ENCODE peak calls at places on chromosomes 2 and 18, in six cellular contexts. One of them, this sample, is unnamed.

GRCh38 chr2:20212459-20212870 is 12.5 kb downstream of the SDC1 start:
- DNase-seq in neuronal stem cell: no peak
- DNase-seq in IMR-90: peak; percentile 51
- DNase-seq in mesendoderm: peak; percentile 57
- DNase-seq in H1: no peak
- DNase-seq in mesenchymal stem cell: peak; percentile 73
- DNase-seq in this sample: no peak

GRCh38 chr18:3794537-3795348 is 344.8 kb downstream of the TGIF1 start:
- DNase-seq in neuronal stem cell: no peak
- DNase-seq in IMR-90: peak; percentile 99
- DNase-seq in mesendoderm: peak; percentile 95
- DNase-seq in H1: no peak
- DNase-seq in mesenchymal stem cell: peak; percentile 91
- DNase-seq in this sample: peak; percentile 93

GRCh38 chr2:157348291-157348921 is 22.8 kb upstream of the ERMN start:
- DNase-seq in neuronal stem cell: no peak
- DNase-seq in IMR-90: no peak
- DNase-seq in mesendoderm: no peak
- DNase-seq in H1: no peak
- DNase-seq in mesenchymal stem cell: no peak
- DNase-seq in this sample: no peak

GRCh38 chr18:56890632-56891031 is 239.5 kb downstream of the WDR7 start:
- DNase-seq in neuronal stem cell: no peak
- DNase-seq in IMR-90: peak; percentile 96
- DNase-seq in mesendoderm: peak; percentile 92
- DNase-seq in H1: no peak
- DNase-seq in mesenchymal stem cell: peak; percentile 78
- DNase-seq in this sample: peak; percentile 83

GRCh38 chr2:9712263-9712662 is 81.5 kb upstream of the YWHAQ start:
- DNase-seq in neuronal stem cell: no peak
- DNase-seq in IMR-90: no peak
- DNase-seq in mesendoderm: no peak
- DNase-seq in H1: no peak
- DNase-seq in mesenchymal stem cell: no peak
- DNase-seq in this sample: no peak

GRCh38 chr18:76456018-76456750 is 38.9 kb downstream of the ZNF516 start:
- DNase-seq in neuronal stem cell: no peak
- DNase-seq in IMR-90: no peak
- DNase-seq in mesendoderm: no peak
- DNase-seq in H1: peak; percentile 44
- DNase-seq in mesenchymal stem cell: no peak
- DNase-seq in this sample: no peak

GRCh38 chr2:146844226-146844990 is 1000.4 kb upstream of the ACVR2A start:
- DNase-seq in neuronal stem cell: no peak
- DNase-seq in IMR-90: peak; percentile 4
- DNase-seq in mesendoderm: no peak
- DNase-seq in H1: no peak
- DNase-seq in mesenchymal stem cell: no peak
- DNase-seq in this sample: no peak

GRCh38 chr2:71256421-71256820 is 29.5 kb upstream of the PAIP2B start:
- DNase-seq in neuronal stem cell: no peak
- DNase-seq in IMR-90: no peak
- DNase-seq in mesendoderm: no peak
- DNase-seq in H1: no peak
- DNase-seq in mesenchymal stem cell: no peak
- DNase-seq in this sample: no peak

GRCh38 chr18:78618726-78619125 is 360.9 kb upstream of the SALL3 start:
- DNase-seq in neuronal stem cell: no peak
- DNase-seq in IMR-90: no peak
- DNase-seq in mesendoderm: no peak
- DNase-seq in H1: no peak
- DNase-seq in mesenchymal stem cell: no peak
- DNase-seq in this sample: no peak

GRCh38 chr2:66430195-66430905 is 4.6 kb upstream of the MEIS1 start:
- DNase-seq in neuronal stem cell: no peak
- DNase-seq in IMR-90: no peak
- DNase-seq in mesendoderm: peak; percentile 94
- DNase-seq in H1: no peak
- DNase-seq in mesenchymal stem cell: no peak
- DNase-seq in this sample: peak; percentile 9

GRCh38 chr2:121293450-121294325 is 8.7 kb upstream of the TFCP2L1 start:
- DNase-seq in neuronal stem cell: no peak
- DNase-seq in IMR-90: no peak
- DNase-seq in mesendoderm: no peak
- DNase-seq in H1: no peak
- DNase-seq in mesenchymal stem cell: no peak
- DNase-seq in this sample: no peak

GRCh38 chr2:205496777-205497176 is 185.5 kb upstream of the NRP2 start:
- DNase-seq in neuronal stem cell: no peak
- DNase-seq in IMR-90: peak; percentile 98
- DNase-seq in mesendoderm: peak; percentile 55
- DNase-seq in H1: no peak
- DNase-seq in mesenchymal stem cell: peak; percentile 84
- DNase-seq in this sample: no peak

GRCh38 chr2:118309201-118310015 is 221.1 kb downstream of the INSIG2 start:
- DNase-seq in neuronal stem cell: no peak
- DNase-seq in IMR-90: no peak
- DNase-seq in mesendoderm: peak; percentile 22
- DNase-seq in H1: no peak
- DNase-seq in mesenchymal stem cell: no peak
- DNase-seq in this sample: no peak
- H2BK120ac ChIP-seq in neuronal stem cell: no peak overlapping the region
- H2BK120ac ChIP-seq in IMR-90: no peak overlapping the region
- H2BK120ac ChIP-seq in mesendoderm: no peak overlapping the region
- H2BK120ac ChIP-seq in H1: no peak overlapping the region
- H2BK120ac ChIP-seq in mesenchymal stem cell: no peak overlapping the region
- H2BK120ac ChIP-seq in this sample: peak overlapping the region; percentile 86

DNA sequence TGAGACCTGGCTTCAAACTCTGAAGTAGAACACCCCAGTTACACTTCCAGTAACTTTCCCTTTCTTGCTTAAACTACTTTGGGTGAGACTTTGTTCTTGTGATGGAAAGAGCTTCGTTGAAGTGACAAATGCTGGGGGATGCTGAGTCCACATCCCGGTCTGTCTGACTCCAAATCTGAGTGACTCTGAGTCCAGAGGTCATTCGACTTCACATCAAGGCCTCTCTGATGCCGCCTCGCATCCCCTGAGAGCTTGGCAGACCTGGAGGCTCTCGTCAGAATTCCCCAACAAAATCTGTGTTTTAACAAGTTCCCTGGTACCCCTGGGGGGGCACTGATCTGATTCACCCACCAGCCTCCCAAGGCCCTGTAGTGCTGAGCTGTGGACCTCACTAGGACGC is 31.6 kb upstream of the ROCK2 start:
- DNase-seq in neuronal stem cell: no peak
- DNase-seq in IMR-90: no peak
- DNase-seq in mesendoderm: no peak
- DNase-seq in H1: no peak
- DNase-seq in mesenchymal stem cell: no peak
- DNase-seq in this sample: no peak
- H3K4me3 ChIP-seq in neuronal stem cell: no peak overlapping the region
- H3K4me3 ChIP-seq in IMR-90: no peak overlapping the region
- H3K4me3 ChIP-seq in mesendoderm: no peak overlapping the region
- H3K4me3 ChIP-seq in H1: no peak overlapping the region
- H3K4me3 ChIP-seq in mesenchymal stem cell: no peak overlapping the region
- H3K4me3 ChIP-seq in this sample: no peak overlapping the region

GRCh38 chr2:188456114-188456909 is 164.6 kb downstream of the GULP1 start:
- DNase-seq in neuronal stem cell: no peak
- DNase-seq in IMR-90: no peak
- DNase-seq in mesendoderm: peak; percentile 74
- DNase-seq in H1: no peak
- DNase-seq in mesenchymal stem cell: no peak
- DNase-seq in this sample: no peak

GRCh38 chr2:188449992-188450391 is 158.3 kb downstream of the GULP1 start:
- DNase-seq in neuronal stem cell: no peak
- DNase-seq in IMR-90: no peak
- DNase-seq in mesendoderm: no peak
- DNase-seq in H1: no peak
- DNase-seq in mesenchymal stem cell: no peak
- DNase-seq in this sample: no peak

GRCh38 chr2:188452084-188452483 is 160.4 kb downstream of the GULP1 start:
- DNase-seq in neuronal stem cell: no peak
- DNase-seq in IMR-90: peak; percentile 53
- DNase-seq in mesendoderm: no peak
- DNase-seq in H1: no peak
- DNase-seq in mesenchymal stem cell: no peak
- DNase-seq in this sample: no peak

GRCh38 chr2:188449570-188449969 is 157.9 kb downstream of the GULP1 start:
- DNase-seq in neuronal stem cell: no peak
- DNase-seq in IMR-90: no peak
- DNase-seq in mesendoderm: no peak
- DNase-seq in H1: no peak
- DNase-seq in mesenchymal stem cell: no peak
- DNase-seq in this sample: no peak

GRCh38 chr2:188450740-188451480 is 159.2 kb downstream of the GULP1 start:
- DNase-seq in neuronal stem cell: no peak
- DNase-seq in IMR-90: peak; percentile 47
- DNase-seq in mesendoderm: no peak
- DNase-seq in H1: no peak
- DNase-seq in mesenchymal stem cell: no peak
- DNase-seq in this sample: no peak
- H2BK120ac ChIP-seq in neuronal stem cell: no peak overlapping the region
- H2BK120ac ChIP-seq in IMR-90: no peak overlapping the region
- H2BK120ac ChIP-seq in mesendoderm: no peak overlapping the region
- H2BK120ac ChIP-seq in H1: no peak overlapping the region
- H2BK120ac ChIP-seq in mesenchymal stem cell: no peak overlapping the region
- H2BK120ac ChIP-seq in this sample: no peak overlapping the region

GRCh38 chr2:197673606-197674005 is 1.8 kb downstream of the RFTN2 start:
- DNase-seq in neuronal stem cell: no peak
- DNase-seq in IMR-90: no peak
- DNase-seq in mesendoderm: no peak
- DNase-seq in H1: no peak
- DNase-seq in mesenchymal stem cell: no peak
- DNase-seq in this sample: no peak

GRCh38 chr2:197675246-197675645 is at the start of gene RFTN2:
- DNase-seq in neuronal stem cell: no peak
- DNase-seq in IMR-90: peak; percentile 16
- DNase-seq in mesendoderm: peak; percentile 19
- DNase-seq in H1: no peak
- DNase-seq in mesenchymal stem cell: no peak
- DNase-seq in this sample: no peak

GRCh38 chr2:197675711-197676188 is 363 bp upstream of the RFTN2 start:
- DNase-seq in neuronal stem cell: peak; percentile 40
- DNase-seq in IMR-90: peak; percentile 76
- DNase-seq in mesendoderm: peak; percentile 78
- DNase-seq in H1: no peak
- DNase-seq in mesenchymal stem cell: peak; percentile 84
- DNase-seq in this sample: no peak

GRCh38 chr2:197674060-197674459 is 1.3 kb downstream of the RFTN2 start:
- DNase-seq in neuronal stem cell: no peak
- DNase-seq in IMR-90: no peak
- DNase-seq in mesendoderm: no peak
- DNase-seq in H1: no peak
- DNase-seq in mesenchymal stem cell: no peak
- DNase-seq in this sample: no peak

DNA sequence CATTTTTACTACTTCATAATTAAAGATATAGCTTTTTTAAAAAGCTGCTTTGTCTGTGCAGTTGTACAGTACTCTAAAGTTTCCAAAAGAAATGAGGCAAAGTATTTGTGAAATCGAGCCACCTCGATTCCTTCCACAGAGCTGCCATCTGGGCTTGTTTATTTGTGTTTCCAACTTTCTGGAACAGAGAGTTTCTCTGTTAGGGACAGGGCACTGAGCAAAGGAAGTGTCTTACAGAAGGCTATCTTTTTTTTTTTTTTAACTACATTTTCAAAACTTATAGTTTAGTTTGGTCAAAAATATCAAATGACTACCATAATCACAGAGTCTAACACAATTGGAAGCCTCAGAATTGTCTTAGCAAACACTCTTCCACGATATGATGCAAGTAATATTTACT is 841 bp downstream of the RFTN2 start:
- DNase-seq in neuronal stem cell: no peak
- DNase-seq in IMR-90: peak; percentile 26
- DNase-seq in mesendoderm: no peak
- DNase-seq in H1: no peak
- DNase-seq in mesenchymal stem cell: peak; percentile 42
- DNase-seq in this sample: no peak
- H3K4me3 ChIP-seq in neuronal stem cell: peak overlapping the region; percentile 52
- H3K4me3 ChIP-seq in IMR-90: peak overlapping the region; percentile 53
- H3K4me3 ChIP-seq in mesendoderm: no peak overlapping the region
- H3K4me3 ChIP-seq in H1: peak overlapping the region; percentile 56
- H3K4me3 ChIP-seq in mesenchymal stem cell: peak overlapping the region; percentile 82
- H3K4me3 ChIP-seq in this sample: no peak overlapping the region

GRCh38 chr18:12336251-12336650 is 28.2 kb downstream of the TUBB6 start:
- DNase-seq in neuronal stem cell: no peak
- DNase-seq in IMR-90: no peak
- DNase-seq in mesendoderm: peak; percentile 91
- DNase-seq in H1: peak; percentile 63
- DNase-seq in mesenchymal stem cell: no peak
- DNase-seq in this sample: peak; percentile 87

GRCh38 chr18:12335503-12335902 is 27.5 kb downstream of the TUBB6 start:
- DNase-seq in neuronal stem cell: no peak
- DNase-seq in IMR-90: no peak
- DNase-seq in mesendoderm: no peak
- DNase-seq in H1: no peak
- DNase-seq in mesenchymal stem cell: no peak
- DNase-seq in this sample: no peak

GRCh38 chr18:12338382-12338781 is 30.3 kb downstream of the TUBB6 start:
- DNase-seq in neuronal stem cell: no peak
- DNase-seq in IMR-90: no peak
- DNase-seq in mesendoderm: peak; percentile 75
- DNase-seq in H1: no peak
- DNase-seq in mesenchymal stem cell: no peak
- DNase-seq in this sample: no peak

GRCh38 chr18:12334280-12335262 is 26.5 kb downstream of the TUBB6 start:
- DNase-seq in neuronal stem cell: no peak
- DNase-seq in IMR-90: no peak
- DNase-seq in mesendoderm: peak; percentile 63
- DNase-seq in H1: no peak
- DNase-seq in mesenchymal stem cell: no peak
- DNase-seq in this sample: no peak

DNA sequence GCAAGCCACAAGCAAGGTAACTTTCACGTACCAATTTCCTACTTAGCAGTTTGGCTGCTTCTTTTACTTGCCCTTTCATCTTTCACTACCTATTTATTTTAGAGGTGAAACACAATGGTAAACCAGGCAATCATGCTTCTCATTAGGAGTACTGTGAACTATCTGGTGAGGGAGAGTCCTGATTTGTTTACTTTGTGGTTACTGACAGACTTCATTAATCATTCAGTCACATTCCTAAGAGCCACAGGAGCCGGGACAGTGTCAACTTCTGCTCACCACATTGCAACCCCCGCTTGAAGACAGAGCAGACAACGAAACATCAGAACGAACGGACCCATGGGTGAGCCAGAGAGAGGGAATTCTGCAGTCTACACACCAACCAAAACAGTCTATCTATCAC is 28.8 kb downstream of the TUBB6 start:
- DNase-seq in neuronal stem cell: no peak
- DNase-seq in IMR-90: peak; percentile 67
- DNase-seq in mesendoderm: peak; percentile 90
- DNase-seq in H1: no peak
- DNase-seq in mesenchymal stem cell: peak; percentile 86
- DNase-seq in this sample: no peak
- H2BK120ac ChIP-seq in neuronal stem cell: no peak overlapping the region
- H2BK120ac ChIP-seq in IMR-90: no peak overlapping the region
- H2BK120ac ChIP-seq in mesendoderm: no peak overlapping the region
- H2BK120ac ChIP-seq in H1: peak overlapping the region; percentile 17
- H2BK120ac ChIP-seq in mesenchymal stem cell: no peak overlapping the region
- H2BK120ac ChIP-seq in this sample: no peak overlapping the region

GRCh38 chr2:37394263-37394662 is 49.8 kb downstream of the QPCT start:
- DNase-seq in neuronal stem cell: no peak
- DNase-seq in IMR-90: no peak
- DNase-seq in mesendoderm: no peak
- DNase-seq in H1: peak; percentile 6
- DNase-seq in mesenchymal stem cell: no peak
- DNase-seq in this sample: no peak
- H3K4me3 ChIP-seq in neuronal stem cell: no peak overlapping the region
- H3K4me3 ChIP-seq in IMR-90: no peak overlapping the region
- H3K4me3 ChIP-seq in mesendoderm: no peak overlapping the region
- H3K4me3 ChIP-seq in H1: no peak overlapping the region
- H3K4me3 ChIP-seq in mesenchymal stem cell: no peak overlapping the region
- H3K4me3 ChIP-seq in this sample: no peak overlapping the region